ENCODE peak calls at places on chromosomes 2 and 18, in seven cellular contexts. G, E, K, V, P, J and X are unnamed samples.

GRCh38 chr2:224101820-224102630 is 62.9 kb upstream of the SERPINE2 start:
- DNase-seq in V (peak; percentile 99), K (no peak), P (no peak), G (peak; percentile 11), E (peak; percentile 92), J (no peak), X (no peak)

GRCh38 chr2:110157153-110157793 is 41.7 kb upstream of the MALL start:
- DNase-seq in P (no peak), V (peak; percentile 89), E (peak; percentile 79), K (no peak), J (no peak), G (peak; percentile 66), X (no peak)

GRCh38 chr18:36012891-36013290 is 40.4 kb downstream of the RMP24 start:
- DNase-seq in J (no peak), K (no peak), G (no peak), P (no peak), V (peak; percentile 51), E (no peak), X (no peak)

GRCh38 chr2:80303006-80303741 is 1.4 kb downstream of the LRRTM1 start:
- DNase-seq in V (no peak), J (peak; percentile 71), P (no peak), E (peak; percentile 1), K (no peak), G (peak; percentile 21), X (no peak)

GRCh38 chr2:31386172-31386571 is 28.4 kb downstream of the XDH start:
- DNase-seq in J (no peak), G (no peak), V (no peak), P (no peak), K (no peak), E (no peak), X (peak; percentile 50)

GRCh38 chr2:74099835-74100234 is 47.9 kb downstream of the BOLA3 start:
- DNase-seq in K (no peak), J (no peak), E (peak; percentile 34), G (no peak), P (no peak), V (no peak), X (no peak)

GRCh38 chr2:219567791-219568361 is 3.5 kb downstream of the OBSL1 start:
- DNase-seq in G (no peak), V (no peak), J (no peak), K (no peak), P (no peak), E (no peak), X (no peak)

GRCh38 chr2:27249077-27249890 is 13.6 kb downstream of the SLC30A3 start:
- DNase-seq in P (no peak), K (no peak), G (no peak), V (peak; percentile 40), J (no peak), E (no peak), X (no peak)

GRCh38 chr2:70615222-70615621 is 61.6 kb upstream of the TGFA start:
- DNase-seq in V (no peak), K (no peak), G (no peak), P (no peak), J (no peak), E (no peak), X (no peak)

GRCh38 chr18:57801379-57802165 is 1.5 kb downstream of the ATP8B1 start:
- DNase-seq in G (peak; percentile 39), P (no peak), E (peak; percentile 29), K (no peak), V (no peak), J (no peak), X (peak; percentile 81)

GRCh38 chr2:71465356-71465755 is 12.0 kb downstream of the DYSF start:
- DNase-seq in G (no peak), P (no peak), K (no peak), V (no peak), J (no peak), E (no peak), X (no peak)

GRCh38 chr2:43519711-43520221 is 76.1 kb downstream of the THADA start:
- DNase-seq in J (no peak), G (no peak), K (no peak), V (peak; percentile 98), E (peak; percentile 91), P (no peak), X (no peak)

GRCh38 chr2:67917332-67918054 is 145.3 kb downstream of the C1D start:
- DNase-seq in J (no peak), E (peak; percentile 89), V (peak; percentile 97), K (no peak), G (no peak), P (no peak), X (no peak)

GRCh38 chr2:66432801-66433694 is 1.9 kb upstream of the MEIS1 start:
- DNase-seq in E (peak; percentile 97), P (no peak), K (peak; percentile 90), G (peak; percentile 95), J (peak; percentile 82), V (peak; percentile 99), X (peak; percentile 92)

DNA sequence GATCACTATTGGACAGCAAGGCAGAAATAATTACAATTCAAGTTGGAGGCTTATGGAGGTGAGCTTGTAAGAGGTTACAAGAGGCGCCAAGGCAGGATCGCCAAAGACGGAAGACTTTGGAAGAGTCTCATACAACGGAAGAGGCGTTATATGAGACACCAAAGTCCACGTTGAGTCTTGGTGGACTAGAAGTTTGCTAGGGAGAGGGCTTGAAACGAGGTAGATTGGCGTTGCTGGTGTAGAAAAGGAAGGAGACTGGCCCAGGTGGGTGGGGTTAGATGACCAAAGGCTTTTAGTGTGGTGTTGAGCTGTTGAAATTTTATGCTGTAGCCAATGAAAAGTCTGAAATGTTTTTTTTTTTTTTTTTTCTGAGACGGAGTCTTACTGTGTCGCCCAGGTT is 1.4 kb downstream of the MSH2 start:
- DNase-seq in G (no peak), V (no peak), K (no peak), E (no peak), P (no peak), J (no peak), X (no peak)
- H3K4me3 ChIP-seq in G (peak overlapping the region; percentile 74), V (peak overlapping the region; percentile 86), K (peak overlapping the region; percentile 87), E (peak overlapping the region; percentile 1), P (peak overlapping the region; percentile 70), J (peak overlapping the region; percentile 100), X (peak overlapping the region; percentile 97)

DNA sequence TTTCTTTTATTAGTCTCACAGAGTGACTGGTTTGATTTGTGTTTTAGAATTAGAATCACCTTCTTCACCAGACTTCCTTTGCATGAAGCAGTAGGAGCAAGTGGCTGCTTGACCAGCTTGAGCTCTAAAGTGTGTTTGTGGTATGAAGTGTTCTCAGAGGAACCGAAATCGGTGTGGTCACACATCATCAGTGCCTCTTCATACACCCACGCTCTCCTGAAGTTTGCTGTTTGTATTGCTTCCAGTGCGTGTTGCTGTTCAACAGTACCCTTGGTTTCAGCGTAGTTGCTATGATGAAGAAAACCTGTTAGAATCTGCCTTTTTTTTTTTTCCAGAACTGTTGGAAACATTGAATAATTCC is 77.9 kb downstream of the LIMS1 start:
- DNase-seq in P (peak; percentile 72), J (no peak), K (no peak), E (peak; percentile 94), G (no peak), V (no peak), X (no peak)
- H3K4me3 ChIP-seq in P (no peak overlapping the region), J (no peak overlapping the region), K (no peak overlapping the region), E (no peak overlapping the region), G (no peak overlapping the region), V (no peak overlapping the region), X (no peak overlapping the region)

GRCh38 chr2:175836361-175836760 is 165.7 kb downstream of the LNPK start:
- DNase-seq in E (no peak), G (no peak), J (no peak), P (no peak), K (no peak), V (peak; percentile 43), X (no peak)
- H3K4me3 ChIP-seq in E (no peak overlapping the region), G (no peak overlapping the region), J (no peak overlapping the region), P (no peak overlapping the region), K (no peak overlapping the region), V (no peak overlapping the region), X (no peak overlapping the region)

GRCh38 chr18:79519751-79520472 is 124.2 kb downstream of the NFATC1 start:
- DNase-seq in P (peak; percentile 73), E (no peak), V (no peak), G (peak; percentile 50), K (no peak), J (peak; percentile 80), X (peak; percentile 71)
- H3K4me3 ChIP-seq in P (no peak overlapping the region), E (no peak overlapping the region), V (no peak overlapping the region), G (no peak overlapping the region), K (no peak overlapping the region), J (no peak overlapping the region), X (peak overlapping the region; percentile 57)

GRCh38 chr2:47173986-47174730 is 19.1 kb upstream of the STPG4 start:
- DNase-seq in P (no peak), V (no peak), J (no peak), E (no peak), G (no peak), K (no peak), X (no peak)
- H3K4me3 ChIP-seq in P (peak overlapping the region; percentile 72), V (peak overlapping the region; percentile 96), J (peak overlapping the region; percentile 78), E (peak overlapping the region; percentile 92), G (peak overlapping the region; percentile 94), K (peak overlapping the region; percentile 86), X (peak overlapping the region; percentile 95)

GRCh38 chr2:37026050-37026449 is 58.1 kb downstream of the HEATR5B start:
- DNase-seq in J (no peak), G (peak; percentile 12), K (no peak), V (no peak), E (peak; percentile 2), P (no peak), X (no peak)

GRCh38 chr2:37029758-37030157 is 54.4 kb downstream of the HEATR5B start:
- DNase-seq in G (no peak), E (no peak), P (no peak), V (no peak), J (no peak), K (no peak), X (no peak)
- H3K4me3 ChIP-seq in G (no peak overlapping the region), E (no peak overlapping the region), P (no peak overlapping the region), V (no peak overlapping the region), J (no peak overlapping the region), K (no peak overlapping the region), X (no peak overlapping the region)

GRCh38 chr2:81981616-81982015 is 1677.1 kb upstream of the LRRTM1 start:
- DNase-seq in P (no peak), J (no peak), K (no peak), V (no peak), E (no peak), G (no peak), X (no peak)

GRCh38 chr2:81991282-81991681 is 1686.7 kb upstream of the LRRTM1 start:
- DNase-seq in K (no peak), E (no peak), J (no peak), G (no peak), P (no peak), V (no peak), X (no peak)

GRCh38 chr2:81984969-81985637 is 1680.6 kb upstream of the LRRTM1 start:
- DNase-seq in G (no peak), V (no peak), K (no peak), P (no peak), E (no peak), J (peak; percentile 65), X (no peak)

DNA sequence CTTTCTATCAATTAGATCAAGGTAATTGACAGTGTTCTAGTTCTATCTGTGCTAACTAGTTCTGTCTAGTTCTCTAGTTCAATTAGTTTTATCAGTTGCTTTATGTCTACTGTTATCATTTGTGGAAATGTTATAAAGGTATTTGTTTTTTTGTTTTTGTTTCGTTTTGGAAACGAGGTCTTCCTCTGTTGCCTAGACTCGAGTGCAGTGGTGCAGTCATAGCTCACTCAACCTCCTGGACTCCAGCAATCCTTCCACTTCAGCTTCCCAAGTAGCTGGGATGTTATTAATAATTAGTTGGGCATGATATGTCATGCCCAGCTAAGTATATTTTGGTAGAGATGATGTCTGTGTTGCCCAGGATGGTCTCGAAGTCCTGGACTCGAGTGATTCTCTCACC is 1682.8 kb upstream of the LRRTM1 start:
- DNase-seq in J (no peak), V (no peak), E (no peak), P (no peak), K (no peak), G (no peak), X (no peak)
- H3K4me3 ChIP-seq in J (no peak overlapping the region), V (no peak overlapping the region), E (no peak overlapping the region), P (no peak overlapping the region), K (no peak overlapping the region), G (no peak overlapping the region), X (no peak overlapping the region)